ENCODE peak calls at places on chromosomes 6 and 20, in seven cellular contexts. T, V, W, H, L, S and K are unnamed samples.

GRCh38 chr20:7714549-7714948 is 225.7 kb downstream of the HAO1 start:
- DNase-seq in T (no peak), L (no peak), W (no peak), V (no peak), S (no peak), H (no peak), K (no peak)

GRCh38 chr20:33650753-33651561 is 11.2 kb upstream of the C20orf144 start:
- DNase-seq in W (no peak), T (peak; percentile 33), V (no peak), L (no peak), H (no peak), S (no peak), K (no peak)

GRCh38 chr6:125512621-125513020 is 210.9 kb upstream of the HDDC2 start:
- DNase-seq in W (peak; percentile 6), V (no peak), S (no peak), T (no peak), L (no peak), H (no peak), K (no peak)

GRCh38 chr20:13012886-13013285 is 4.1 kb downstream of the SPTLC3 start:
- DNase-seq in L (no peak), H (no peak), V (no peak), S (no peak), W (peak; percentile 48), T (no peak), K (no peak)

GRCh38 chr20:3815703-3816315 is 4.5 kb upstream of the AP5S1 start:
- DNase-seq in T (no peak), S (no peak), L (no peak), W (no peak), V (no peak), H (no peak), K (no peak)

GRCh38 chr20:34222208-34222607 is 19.0 kb upstream of the ASIP start:
- DNase-seq in V (no peak), L (no peak), S (no peak), W (peak; percentile 94), H (no peak), T (no peak), K (no peak)

GRCh38 chr6:138105446-138105845 is 1.8 kb downstream of the PERP start:
- DNase-seq in T (no peak), W (no peak), S (no peak), V (no peak), L (no peak), H (no peak), K (no peak)

GRCh38 chr6:119096683-119097310 is 18.3 kb upstream of the FAM184A start:
- DNase-seq in V (no peak), H (no peak), W (peak; percentile 82), S (no peak), L (peak; percentile 84), T (peak; percentile 38), K (no peak)

GRCh38 chr6:46022110-46022948 is 6.7 kb upstream of the CLIC5 start:
- DNase-seq in V (no peak), S (no peak), H (no peak), L (no peak), T (no peak), W (no peak), K (no peak)

GRCh38 chr20:15654208-15654649 is 919.0 kb downstream of the KIF16B start:
- DNase-seq in H (peak; percentile 82), L (no peak), S (peak; percentile 25), T (peak; percentile 32), V (no peak), W (peak; percentile 63), K (no peak)

DNA sequence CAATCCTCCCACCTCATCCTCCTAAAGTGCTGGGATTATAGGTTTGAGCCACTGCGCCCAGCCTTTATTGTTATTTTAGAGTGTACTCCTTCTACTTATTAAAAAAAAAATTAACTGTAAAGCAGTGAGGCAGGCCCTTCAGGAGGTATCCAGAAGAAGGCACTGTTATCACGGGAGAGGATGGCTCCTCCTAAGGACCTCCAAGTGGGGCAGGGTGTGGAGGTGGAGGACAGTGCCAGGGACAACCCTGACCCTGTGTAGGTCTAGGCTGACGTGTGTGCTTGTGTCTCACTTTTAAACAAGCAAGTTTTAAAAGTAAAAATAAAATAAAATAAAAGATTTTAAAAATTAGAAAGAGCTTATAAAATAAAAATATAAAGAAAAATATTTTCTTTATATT is 23.7 kb upstream of the TAF4 start:
- DNase-seq in S (no peak), W (no peak), V (no peak), T (no peak), L (no peak), H (no peak), K (no peak)
- TF ChIP-seq CTCF in S (no peak), W (no peak), V (no peak), T (no peak), L (no peak), H (no peak), K (no peak)

DNA sequence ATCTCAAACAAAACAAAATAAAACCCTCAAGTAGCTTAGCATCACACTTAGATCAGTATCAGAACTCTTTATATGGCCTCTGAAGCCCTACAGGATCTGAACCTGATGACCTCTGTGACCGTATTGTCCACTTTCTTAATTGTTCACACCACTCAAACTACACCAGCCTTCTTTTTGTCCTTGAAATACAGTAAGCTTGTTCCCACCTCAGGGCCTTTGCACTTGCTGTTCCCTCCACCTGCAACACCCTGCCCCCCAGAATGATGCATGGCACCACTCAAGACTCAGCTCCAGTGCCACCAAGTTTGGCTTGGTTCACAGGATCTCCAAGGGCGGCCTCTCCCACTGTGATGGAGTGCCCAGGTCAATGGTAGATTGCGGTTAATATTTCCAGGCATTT is 25.7 kb downstream of the CPNE5 start:
- DNase-seq in L (no peak), V (no peak), S (no peak), H (no peak), T (no peak), W (no peak), K (no peak)
- TF ChIP-seq CTCF in L (no peak), V (no peak), S (no peak), H (no peak), T (no peak), W (no peak), K (no peak)

GRCh38 chr6:31737315-31738047 is 1.2 kb upstream of the CLIC1 start:
- DNase-seq in V (no peak), L (no peak), H (peak; percentile 60), T (no peak), S (peak; percentile 54), W (peak; percentile 23), K (no peak)

GRCh38 chr6:31736026-31736767 is at the start of gene CLIC1:
- DNase-seq in H (peak; percentile 93), S (peak; percentile 71), W (peak; percentile 74), V (peak; percentile 84), L (peak; percentile 95), T (peak; percentile 86), K (no peak)

GRCh38 chr6:31739639-31740396 is at the start of gene MSH5:
- DNase-seq in V (peak; percentile 97), W (peak; percentile 99), H (peak; percentile 100), L (peak; percentile 99), S (peak; percentile 95), T (peak; percentile 98), K (peak; percentile 99)

GRCh38 chr6:31736768-31737314 is 511 bp upstream of the CLIC1 start:
- DNase-seq in L (no peak), W (no peak), V (no peak), T (no peak), H (peak; percentile 64), S (no peak), K (no peak)

GRCh38 chr6:31738048-31738979 is 1.5 kb upstream of the MSH5 start:
- DNase-seq in T (peak; percentile 80), H (peak; percentile 62), V (no peak), L (no peak), W (peak; percentile 86), S (no peak), K (no peak)
- TF ChIP-seq CTCF in T (no peak), H (peak; percentile 32), V (no peak), L (no peak), W (peak; percentile 29), S (no peak), K (peak; percentile 44)

DNA sequence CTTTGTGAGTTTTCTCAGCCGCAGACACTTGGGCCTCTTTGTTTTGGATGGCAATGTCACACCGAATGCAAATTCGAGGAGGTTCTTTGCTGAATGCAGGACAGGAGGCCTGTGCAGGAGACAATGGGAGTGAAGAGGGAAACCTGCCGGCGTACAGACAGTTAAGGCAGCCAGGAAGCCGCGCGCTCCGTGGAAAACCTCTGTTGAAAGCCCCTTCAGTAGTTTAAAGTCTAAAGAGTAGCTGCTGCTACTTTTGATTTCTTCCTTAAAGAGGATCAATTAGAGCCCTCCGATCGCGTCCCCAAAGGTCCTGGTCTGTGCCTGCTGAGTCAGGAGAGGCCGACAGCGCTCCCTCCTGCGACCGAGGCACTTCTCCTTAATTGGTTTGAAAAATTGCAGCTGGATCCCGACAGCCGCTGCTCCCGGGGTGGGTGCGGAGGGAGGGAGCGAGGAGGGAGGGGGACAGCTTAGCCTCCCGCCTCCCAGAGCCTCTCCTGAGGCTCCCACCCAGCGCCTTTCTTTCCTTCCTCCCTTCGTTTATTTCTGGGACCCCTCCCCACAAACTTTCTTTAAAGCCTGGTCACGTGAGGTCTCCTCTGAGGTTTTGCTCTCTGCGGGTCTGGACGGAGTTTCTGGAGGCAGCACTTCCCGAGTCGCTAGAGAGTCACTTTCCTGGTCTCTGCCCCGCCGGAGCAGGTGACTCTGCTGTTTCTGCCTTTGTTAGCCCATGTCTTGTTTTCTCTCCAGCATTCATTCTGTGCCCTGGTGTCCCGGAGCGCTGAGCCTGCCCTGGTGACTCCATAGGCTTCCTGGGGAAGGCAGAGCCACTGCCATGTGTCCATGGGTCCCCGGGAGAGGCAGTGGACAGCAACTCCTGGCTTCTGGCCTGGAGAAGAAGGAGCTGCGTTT is 22.3 kb upstream of the RPP40 start:
- DNase-seq in T (peak; percentile 57), W (peak; percentile 57), H (peak; percentile 89), S (peak; percentile 63), V (peak; percentile 74), L (peak; percentile 85), K (no peak)
- TF ChIP-seq CTCF in T (no peak), W (peak; percentile 20), H (peak; percentile 36), S (no peak), V (no peak), L (peak; percentile 5), K (peak; percentile 66)